ENCODE peak calls at places on chromosomes 4 and X, in ten cellular contexts. X, U, W, D, K, R, E, Y, M and A are unnamed samples.

GRCh38 chr4:76990288-76991080 is 40.9 kb downstream of the SEPTIN11 start:
- DNase-seq in X (no peak), U (no peak), W (peak), D (no peak), K (no peak), R (no peak), E (no peak), Y (no peak), M (no peak), A (no peak)

GRCh38 chr4:12729384-12729783 is 754.8 kb downstream of the RAB28 start:
- DNase-seq in X (peak), U (no peak), W (peak), D (no peak), K (no peak), R (no peak), E (no peak), Y (no peak), M (peak), A (no peak)

GRCh38 chr4:167622481-167623240 is 388.4 kb upstream of the SPOCK3 start:
- DNase-seq in X (peak), U (peak), W (peak), D (no peak), K (peak), R (peak), E (peak), Y (peak), M (peak), A (peak)

GRCh38 chr4:182207806-182208483 is 35.3 kb upstream of the TENM3 start:
- DNase-seq in X (no peak), U (no peak), W (peak), D (no peak), K (no peak), R (no peak), E (peak), Y (no peak), M (no peak), A (no peak)

GRCh38 chrX:31260351-31260750 is 188.5 kb upstream of the FTHL17 start:
- DNase-seq in X (no peak), U (no peak), W (no peak), D (no peak), K (no peak), R (no peak), E (no peak), Y (no peak), M (no peak), A (no peak)

GRCh38 chr4:13640149-13640671 is 12.7 kb upstream of the BOD1L1 start:
- DNase-seq in X (peak), U (no peak), W (peak), D (no peak), K (no peak), R (no peak), E (peak), Y (no peak), M (no peak), A (no peak)

GRCh38 chr4:174119051-174119450 is 164.4 kb downstream of the FBXO8 start:
- DNase-seq in X (peak), U (no peak), W (peak), D (no peak), K (no peak), R (no peak), E (no peak), Y (no peak), M (peak), A (no peak)

GRCh38 chrX:106168107-106168506 is at the start of gene PWWP3B:
- DNase-seq in X (peak), U (no peak), W (peak), D (peak), K (no peak), R (no peak), E (no peak), Y (peak), M (no peak), A (no peak)

GRCh38 chr4:101345271-101345595 is 2.1 kb downstream of the PPP3CA start:
- DNase-seq in X (peak), U (no peak), W (no peak), D (no peak), K (no peak), R (peak), E (no peak), Y (no peak), M (peak), A (no peak)

GRCh38 chrX:154315416-154315815 is 19.8 kb downstream of the TKTL1 start:
- DNase-seq in X (no peak), U (no peak), W (no peak), D (no peak), K (no peak), R (no peak), E (no peak), Y (no peak), M (no peak), A (no peak)

GRCh38 chrX:154320406-154320805 is 24.8 kb downstream of the TKTL1 start:
- DNase-seq in X (no peak), U (no peak), W (no peak), D (no peak), K (no peak), R (no peak), E (no peak), Y (no peak), M (no peak), A (no peak)

GRCh38 chrX:154321152-154321551 is 25.6 kb downstream of the TKTL1 start:
- DNase-seq in X (no peak), U (no peak), W (no peak), D (no peak), K (no peak), R (no peak), E (no peak), Y (no peak), M (no peak), A (no peak)

GRCh38 chrX:154321624-154322023 is 26.0 kb downstream of the TKTL1 start:
- DNase-seq in X (no peak), U (no peak), W (no peak), D (no peak), K (no peak), R (no peak), E (no peak), Y (no peak), M (no peak), A (no peak)

GRCh38 chrX:154317391-154318000 is 21.9 kb downstream of the TKTL1 start:
- DNase-seq in X (peak), U (no peak), W (peak), D (no peak), K (no peak), R (peak), E (no peak), Y (no peak), M (peak), A (no peak)
- TF ChIP-seq CTCF in X (peak), U (peak), W (peak), D (peak), K (no peak), R (peak), E (peak), Y (no peak), M (peak), A (peak)

DNA sequence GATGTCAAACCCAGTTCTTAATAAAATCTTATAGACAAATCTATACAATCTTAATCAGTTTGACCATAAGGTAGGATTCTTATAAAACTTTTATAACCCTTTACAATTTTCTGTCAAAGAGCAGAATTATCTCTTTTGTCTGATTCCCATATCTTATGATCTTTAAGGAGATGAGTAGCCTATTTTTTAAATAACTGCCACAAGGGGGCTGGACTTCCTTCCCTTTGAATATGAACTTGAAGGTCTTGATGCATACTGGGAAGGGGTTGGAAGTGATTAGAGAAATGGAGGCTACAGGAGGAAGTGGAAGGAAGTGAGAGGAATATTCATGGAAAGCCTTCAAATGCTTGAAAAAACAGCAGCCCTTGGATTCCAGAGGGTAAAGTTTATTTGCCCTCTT is 111.1 kb downstream of the APOOL start:
- DNase-seq in X (peak), U (no peak), W (no peak), D (no peak), K (no peak), R (no peak), E (no peak), Y (no peak), M (no peak), A (no peak)
- TF ChIP-seq CTCF in X (peak), U (no peak), W (no peak), D (no peak), K (no peak), R (no peak), E (peak), Y (no peak), M (peak), A (no peak)

DNA sequence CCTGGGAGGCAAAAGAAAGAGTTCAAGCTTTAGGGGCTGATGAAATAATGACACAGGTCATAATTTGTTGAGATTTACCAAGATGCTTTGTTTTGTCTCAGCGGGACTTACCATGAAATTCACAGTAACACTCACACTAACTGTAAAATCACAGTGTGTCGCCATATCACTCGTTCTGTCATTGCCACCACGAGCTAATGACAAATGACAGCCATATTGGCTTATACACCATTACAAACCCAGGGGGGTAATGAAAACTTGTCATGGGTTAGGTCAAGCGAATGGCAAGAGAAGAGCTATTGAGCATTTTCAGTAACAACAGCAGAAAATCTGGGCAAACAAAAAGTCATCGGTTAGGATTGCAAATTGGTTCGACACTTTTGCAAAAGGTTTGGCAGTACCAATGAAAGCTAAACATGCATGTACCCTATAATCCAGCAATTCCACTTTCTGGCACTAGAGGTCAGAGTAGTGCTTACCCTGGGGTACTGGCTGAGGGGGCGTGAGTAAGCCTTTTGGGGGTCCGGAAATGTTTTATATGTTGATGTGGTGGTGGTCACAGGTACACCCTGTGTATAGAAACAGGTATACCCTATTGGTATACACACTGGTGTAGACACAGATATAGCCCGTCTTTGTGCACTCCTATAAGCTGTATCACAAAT is 83.9 kb upstream of the RAI2 start:
- DNase-seq in X (peak), U (no peak), W (peak), D (no peak), K (no peak), R (peak), E (no peak), Y (peak), M (peak), A (no peak)
- TF ChIP-seq CTCF in X (peak), U (peak), W (peak), D (peak), K (no peak), R (peak), E (peak), Y (peak), M (peak), A (peak)

GRCh38 chr4:6782846-6783110 is 251 bp downstream of the KIAA0232 start:
- DNase-seq in X (no peak), U (no peak), W (no peak), D (no peak), K (no peak), R (no peak), E (no peak), Y (no peak), M (no peak), A (no peak)

GRCh38 chr4:6781113-6781512 is 1.4 kb upstream of the KIAA0232 start:
- DNase-seq in X (no peak), U (no peak), W (no peak), D (no peak), K (no peak), R (no peak), E (no peak), Y (no peak), M (no peak), A (no peak)

GRCh38 chr4:6783111-6783981 is 819 bp downstream of the KIAA0232 start:
- DNase-seq in X (peak), U (peak), W (peak), D (peak), K (peak), R (peak), E (no peak), Y (peak), M (peak), A (peak)

GRCh38 chr4:6781561-6781960 is 966 bp upstream of the KIAA0232 start:
- DNase-seq in X (no peak), U (no peak), W (no peak), D (no peak), K (no peak), R (no peak), E (no peak), Y (no peak), M (no peak), A (no peak)

DNA sequence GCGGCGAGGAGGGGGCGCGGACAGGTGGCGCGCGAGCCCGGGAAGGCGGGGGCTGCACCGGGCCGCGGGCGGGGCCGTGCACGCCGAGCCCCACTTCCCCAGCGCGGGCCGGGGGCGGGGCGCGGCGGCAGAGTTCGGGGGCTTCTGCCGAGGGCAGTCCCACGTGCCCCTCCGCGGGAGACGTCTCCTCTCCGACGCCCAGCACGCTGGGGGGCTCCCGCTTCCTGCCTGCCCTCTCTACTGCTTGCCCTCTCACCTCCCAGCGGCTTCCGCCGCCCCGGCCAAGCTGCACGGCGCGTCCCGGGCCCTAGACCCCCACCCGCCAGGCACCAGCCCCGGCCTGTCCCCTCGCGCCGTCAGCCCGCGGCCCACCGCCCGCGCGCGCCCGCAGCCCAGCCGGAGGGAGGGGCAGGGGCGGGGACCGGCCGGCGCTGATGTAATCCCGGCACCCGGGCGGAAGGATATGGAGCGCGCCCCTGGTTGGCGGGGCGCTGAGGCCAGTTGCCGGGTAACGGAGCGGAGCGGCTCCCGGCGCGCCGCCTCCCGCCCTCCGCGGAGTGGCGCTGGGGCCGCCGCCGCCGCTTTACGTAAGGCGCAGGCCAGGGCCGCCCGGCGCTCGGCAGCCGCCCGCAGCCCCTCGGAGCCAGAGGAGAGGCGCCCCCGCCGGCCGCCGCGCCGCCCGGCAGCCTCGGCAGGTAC is at the start of gene KIAA0232:
- DNase-seq in X (peak), U (peak), W (peak), D (peak), K (peak), R (peak), E (no peak), Y (peak), M (peak), A (peak)
- TF ChIP-seq CTCF in X (no peak), U (no peak), W (no peak), D (no peak), K (no peak), R (no peak), E (no peak), Y (no peak), M (no peak), A (no peak)

GRCh38 chr4:123055943-123056342 is 133.5 kb upstream of the NUDT6 start:
- DNase-seq in X (no peak), U (no peak), W (no peak), D (no peak), K (no peak), R (no peak), E (no peak), Y (no peak), M (no peak), A (no peak)

GRCh38 chr4:123064390-123064789 is 142.0 kb upstream of the NUDT6 start:
- DNase-seq in X (no peak), U (no peak), W (no peak), D (no peak), K (no peak), R (no peak), E (peak), Y (no peak), M (no peak), A (no peak)

GRCh38 chr4:123060039-123060770 is 137.8 kb upstream of the NUDT6 start:
- DNase-seq in X (no peak), U (no peak), W (no peak), D (no peak), K (no peak), R (no peak), E (no peak), Y (no peak), M (no peak), A (no peak)
- TF ChIP-seq CTCF in X (peak), U (no peak), W (no peak), D (no peak), K (no peak), R (peak), E (no peak), Y (no peak), M (no peak), A (no peak)